ENCODE peak calls at places on chromosomes 5 and 9, in ten cellular contexts. H is effector memory CD4-positive, alpha-beta T cell; L is PC-3; R is body of pancreas; M is heart right ventricle; O is CD4-positive, alpha-beta memory T cell; X is heart left ventricle; S is A549; V is CD8-positive, alpha-beta T cell; E is fibroblast of lung. Q is an unnamed sample.
A peak's percentile ranks its signal among the peaks of the same experiment; 100 is the strongest.

GRCh38 chr5:1187234-1187949 is 14.0 kb upstream of the SLC6A19 start:
- DNase-seq in V (no peak), S (no peak), R (no peak), E (no peak), X (no peak), O (no peak), M (peak; percentile 4), H (no peak), L (no peak), Q (no peak)

GRCh38 chr9:93022721-93023520 is 35.6 kb upstream of the SUSD3 start:
- DNase-seq in M (no peak), X (no peak), O (no peak), S (no peak), H (no peak), E (no peak), L (no peak), R (no peak), V (no peak), Q (no peak)

GRCh38 chr5:103109277-103109676 is 10.7 kb downstream of the GIN1 start:
- DNase-seq in L (no peak), S (no peak), M (no peak), R (no peak), O (no peak), E (no peak), H (no peak), X (no peak), V (no peak), Q (no peak)

GRCh38 chr5:122901346-122901745 is 55.9 kb downstream of the SNX24 start:
- DNase-seq in L (no peak), H (no peak), O (no peak), S (no peak), M (no peak), E (no peak), X (no peak), V (no peak), R (no peak), Q (no peak)

GRCh38 chr5:157177935-157178334 is 2.7 kb upstream of the ITK start:
- DNase-seq in H (no peak), O (no peak), S (peak; percentile 4), V (no peak), E (no peak), R (no peak), L (peak; percentile 24), M (no peak), X (no peak), Q (no peak)

GRCh38 chr9:133952598-133953550 is 39.2 kb downstream of the VAV2 start:
- DNase-seq in E (no peak), H (no peak), M (peak; percentile 3), S (no peak), V (no peak), O (no peak), X (no peak), R (no peak), L (no peak), Q (no peak)

GRCh38 chr9:87375397-87376073 is 122.1 kb upstream of the DAPK1 start:
- DNase-seq in S (peak; percentile 90), L (no peak), E (no peak), R (no peak), M (no peak), H (no peak), V (no peak), X (no peak), O (no peak), Q (no peak)

GRCh38 chr5:136810198-136810823 is 445.0 kb upstream of the TRPC7 start:
- DNase-seq in X (peak; percentile 40), H (no peak), M (no peak), E (peak; percentile 24), S (no peak), V (no peak), R (no peak), O (no peak), L (peak; percentile 89), Q (peak; percentile 53)

GRCh38 chr9:37251452-37251851 is 131.1 kb downstream of the ZCCHC7 start:
- DNase-seq in S (no peak), E (no peak), O (no peak), X (no peak), V (no peak), L (no peak), H (no peak), R (no peak), M (no peak), Q (no peak)

GRCh38 chr5:71706906-71707305 is 12.2 kb upstream of the CARTPT start:
- DNase-seq in S (no peak), L (no peak), X (no peak), R (no peak), V (no peak), E (no peak), O (no peak), H (no peak), M (no peak), Q (no peak)

GRCh38 chr9:114119242-114120191 is 20.4 kb upstream of the KIF12 start:
- DNase-seq in M (no peak), R (no peak), O (no peak), E (no peak), V (no peak), S (no peak), H (no peak), X (no peak), L (no peak), Q (no peak)

GRCh38 chr5:108917596-108917995 is 169.9 kb downstream of the FER start:
- DNase-seq in S (no peak), X (no peak), R (no peak), V (no peak), H (no peak), E (no peak), L (no peak), O (no peak), M (no peak), Q (no peak)

GRCh38 chr5:135214897-135215616 is 181.0 kb upstream of the PITX1 start:
- DNase-seq in M (no peak), R (peak; percentile 56), E (peak; percentile 71), S (no peak), H (no peak), O (no peak), L (no peak), X (no peak), V (no peak), Q (no peak)

GRCh38 chr5:75152861-75153260 is 83.8 kb downstream of the ANKRD31 start:
- DNase-seq in S (no peak), H (no peak), V (no peak), R (peak; percentile 5), O (no peak), L (peak; percentile 73), E (no peak), X (no peak), M (no peak), Q (peak; percentile 61)

GRCh38 chr9:123893831-123894460 is 36.0 kb downstream of the DENND1A start:
- DNase-seq in M (no peak), O (no peak), S (peak; percentile 30), L (peak; percentile 58), R (no peak), H (no peak), V (no peak), E (peak; percentile 29), X (no peak), Q (no peak)

GRCh38 chr9:93681316-93682154 is 105.2 kb downstream of the PHF2 start:
- DNase-seq in M (no peak), L (no peak), V (no peak), X (peak; percentile 3), E (no peak), H (no peak), R (no peak), O (no peak), S (no peak), Q (no peak)

GRCh38 chr5:77358566-77359205 is 133.4 kb downstream of the WDR41 start:
- DNase-seq in H (no peak), E (peak; percentile 61), M (no peak), O (no peak), S (no peak), V (no peak), L (peak; percentile 24), R (no peak), X (no peak), Q (no peak)

GRCh38 chr5:159552751-159553150 is 222.5 kb upstream of the IL12B start:
- DNase-seq in S (no peak), V (no peak), H (no peak), L (peak; percentile 48), O (no peak), M (no peak), E (peak; percentile 44), X (no peak), R (no peak), Q (no peak)

GRCh38 chr9:137406876-137407589 is 15.9 kb downstream of the EXD3 start:
- DNase-seq in R (peak; percentile 69), E (peak; percentile 38), H (peak; percentile 30), X (peak; percentile 78), M (peak; percentile 79), O (peak; percentile 44), S (peak; percentile 60), V (peak; percentile 47), L (peak; percentile 32), Q (no peak)
- H3K4me3 ChIP-seq in R (no peak overlapping the region), E (peak overlapping the region; percentile 53), H (no peak overlapping the region), X (peak overlapping the region; percentile 55), M (no peak overlapping the region), O (no peak overlapping the region), S (peak overlapping the region; percentile 35), V (no peak overlapping the region), L (peak overlapping the region; percentile 50), Q (peak overlapping the region; percentile 54)

DNA sequence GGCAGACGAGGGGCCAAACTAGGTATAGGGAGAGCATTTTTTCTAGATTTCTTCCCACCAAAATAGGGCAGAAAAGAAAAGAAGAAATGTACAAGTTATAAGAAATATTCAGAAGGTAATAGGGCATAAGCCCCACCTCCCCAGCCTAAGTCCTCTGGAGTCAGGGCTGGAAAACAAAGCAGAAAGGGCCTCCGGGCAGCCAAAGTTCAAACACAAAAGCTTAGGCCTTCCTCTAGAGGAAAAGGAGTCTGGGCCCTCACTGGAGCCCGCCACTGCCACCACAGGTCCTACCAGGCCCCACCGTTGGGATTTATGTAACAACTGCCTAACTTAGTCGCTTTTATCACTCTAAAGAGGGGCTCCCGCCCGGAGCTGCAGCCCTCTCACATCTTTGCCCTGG is 27.6 kb downstream of the TBC1D2 start:
- DNase-seq in R (no peak), X (no peak), M (no peak), H (no peak), S (no peak), V (no peak), L (no peak), O (no peak), E (no peak), Q (no peak)
- H3K27ac ChIP-seq in R (no peak overlapping the region), X (no peak overlapping the region), M (no peak overlapping the region), H (no peak overlapping the region), S (peak overlapping the region; percentile 56), V (no peak overlapping the region), L (no peak overlapping the region), O (no peak overlapping the region), E (no peak overlapping the region), Q (no peak overlapping the region)

DNA sequence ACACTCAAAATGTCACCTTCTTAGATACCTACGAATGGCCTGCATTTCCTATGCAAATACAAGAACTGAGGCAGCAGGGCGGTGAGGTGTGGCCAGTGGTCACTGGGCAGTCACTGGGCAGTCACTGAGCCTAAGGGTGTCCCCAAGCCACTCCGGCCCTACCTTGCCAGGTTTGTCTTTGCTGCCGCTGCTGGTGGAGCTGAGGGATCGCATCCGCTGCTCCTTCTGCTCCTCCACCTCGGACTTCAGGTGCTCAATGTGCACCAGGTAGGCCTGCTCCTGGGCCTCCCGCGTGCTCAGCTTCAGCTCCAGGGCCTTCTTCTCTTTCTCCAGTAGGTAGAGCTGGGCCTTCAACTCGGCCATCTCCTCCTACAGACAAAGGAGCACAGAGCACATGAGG is 72.3 kb downstream of the DCP2 start:
- DNase-seq in H (no peak), S (no peak), R (no peak), O (no peak), E (no peak), M (no peak), L (no peak), V (no peak), X (no peak), Q (no peak)
- H3K4me1 ChIP-seq in H (no peaks in the 10 kb centered on the region), S (peaks cover 12% of the 10 kb centered on the region), R (no peaks in the 10 kb centered on the region), O (peaks cover 16% of the 10 kb centered on the region), E (peaks cover 13% of the 10 kb centered on the region), M (peaks cover 12% of the 10 kb centered on the region), L (peaks cover 44% of the 10 kb centered on the region), V (no peaks in the 10 kb centered on the region), X (no peaks in the 10 kb centered on the region), Q (no peaks in the 10 kb centered on the region)

GRCh38 chr5:57711946-57712345 is 229.3 kb upstream of the ACTBL2 start:
- DNase-seq in S (no peak), M (no peak), O (no peak), R (no peak), V (no peak), E (no peak), X (no peak), L (no peak), H (no peak), Q (no peak)
- H3K4me3 ChIP-seq in S (no peak overlapping the region), M (no peak overlapping the region), O (no peak overlapping the region), R (no peak overlapping the region), V (no peak overlapping the region), E (no peak overlapping the region), X (no peak overlapping the region), L (no peak overlapping the region), H (no peak overlapping the region), Q (no peak overlapping the region)